ENCODE peak calls at places on chromosomes 11 and 22, in nine cellular contexts. E is PC-9, H is RWPE1, Y is heart right ventricle, N is NB4, K is psoas muscle, O is AG09309, W is transverse colon, S is neural crest cell. L is an unnamed sample.

GRCh38 chr11:15091620-15092019 is 18.2 kb downstream of the CALCB start:
- DNase-seq in E (no peak), H (no peak), Y (no peak), N (no peak), K (no peak), O (no peak), W (no peak), S (no peak), L (no peak)

GRCh38 chr11:45994421-45995341 is 72.2 kb downstream of the LARGE2 start:
- DNase-seq in E (no peak), H (no peak), Y (no peak), N (peak), K (no peak), O (no peak), W (no peak), S (no peak), L (no peak)

GRCh38 chr11:17163742-17164141 is 44.0 kb downstream of the PIK3C2A start:
- DNase-seq in E (no peak), H (no peak), Y (no peak), N (peak), K (no peak), O (no peak), W (no peak), S (no peak), L (no peak)

GRCh38 chr11:11363674-11364073 is 10.6 kb upstream of the CSNK2A3 start:
- DNase-seq in E (no peak), H (no peak), Y (no peak), N (no peak), K (no peak), O (no peak), W (no peak), S (no peak), L (no peak)

GRCh38 chr22:18987765-18988164 is 51.7 kb upstream of the PRODH start:
- DNase-seq in E (no peak), H (peak), Y (no peak), N (no peak), K (no peak), O (no peak), W (no peak), S (no peak), L (peak)

GRCh38 chr22:41846268-41847002 is 13.5 kb downstream of the SREBF2 start:
- DNase-seq in E (no peak), H (no peak), Y (no peak), N (no peak), K (no peak), O (no peak), W (no peak), S (no peak), L (no peak)

GRCh38 chr11:7251836-7252682 is at the start of gene SYT9:
- DNase-seq in E (no peak), H (peak), Y (peak), N (no peak), K (peak), O (no peak), W (peak), S (peak), L (peak)

GRCh38 chr22:32764330-32765116 is 37.0 kb upstream of the TIMP3 start:
- DNase-seq in E (peak), H (no peak), Y (peak), N (peak), K (peak), O (peak), W (peak), S (peak), L (no peak)

GRCh38 chr22:46604306-46604690 is 15.9 kb upstream of the GRAMD4 start:
- DNase-seq in E (no peak), H (no peak), Y (peak), N (peak), K (peak), O (no peak), W (peak), S (no peak), L (peak)

GRCh38 chr11:92978226-92979111 is 9.0 kb downstream of the MTNR1B start:
- DNase-seq in E (no peak), H (no peak), Y (peak), N (no peak), K (no peak), O (no peak), W (no peak), S (no peak), L (no peak)

GRCh38 chr11:119506436-119506835 is 83.5 kb upstream of the THY1 start:
- DNase-seq in E (no peak), H (no peak), Y (no peak), N (no peak), K (no peak), O (no peak), W (no peak), S (no peak), L (no peak)

GRCh38 chr11:114291381-114291780 is 4.8 kb upstream of the NNMT start:
- DNase-seq in E (no peak), H (no peak), Y (no peak), N (no peak), K (peak), O (no peak), W (no peak), S (no peak), L (no peak)

GRCh38 chr22:30947821-30948454 is 20.6 kb downstream of the MORC2 start:
- DNase-seq in E (no peak), H (peak), Y (peak), N (peak), K (no peak), O (no peak), W (no peak), S (no peak), L (peak)

GRCh38 chr11:121446752-121447156 is 5.4 kb upstream of the SORL1 start:
- DNase-seq in E (no peak), H (no peak), Y (no peak), N (peak), K (no peak), O (no peak), W (no peak), S (no peak), L (no peak)

GRCh38 chr11:134731562-134731961 is 319.5 kb upstream of the B3GAT1 start:
- DNase-seq in E (no peak), H (no peak), Y (no peak), N (no peak), K (no peak), O (no peak), W (no peak), S (no peak), L (no peak)

GRCh38 chr11:14612624-14613023 is 31.0 kb upstream of the PDE3B start:
- DNase-seq in E (no peak), H (no peak), Y (no peak), N (peak), K (no peak), O (no peak), W (no peak), S (no peak), L (no peak)

GRCh38 chr22:44365196-44365802 is 52.5 kb upstream of the SHISAL1 start:
- DNase-seq in E (peak), H (no peak), Y (no peak), N (no peak), K (peak), O (no peak), W (no peak), S (no peak), L (no peak)

GRCh38 chr11:131688056-131688693 is 317.8 kb downstream of the NTM start:
- DNase-seq in E (no peak), H (peak), Y (peak), N (peak), K (peak), O (no peak), W (peak), S (peak), L (peak)

GRCh38 chr11:69951821-69952590 is 126.1 kb upstream of the ANO1 start:
- DNase-seq in E (no peak), H (no peak), Y (no peak), N (no peak), K (no peak), O (no peak), W (no peak), S (no peak), L (no peak)

GRCh38 chr11:71298016-71298550 is 45.7 kb upstream of the SHANK2 start:
- DNase-seq in E (no peak), H (no peak), Y (no peak), N (no peak), K (no peak), O (no peak), W (no peak), S (no peak), L (no peak)

DNA sequence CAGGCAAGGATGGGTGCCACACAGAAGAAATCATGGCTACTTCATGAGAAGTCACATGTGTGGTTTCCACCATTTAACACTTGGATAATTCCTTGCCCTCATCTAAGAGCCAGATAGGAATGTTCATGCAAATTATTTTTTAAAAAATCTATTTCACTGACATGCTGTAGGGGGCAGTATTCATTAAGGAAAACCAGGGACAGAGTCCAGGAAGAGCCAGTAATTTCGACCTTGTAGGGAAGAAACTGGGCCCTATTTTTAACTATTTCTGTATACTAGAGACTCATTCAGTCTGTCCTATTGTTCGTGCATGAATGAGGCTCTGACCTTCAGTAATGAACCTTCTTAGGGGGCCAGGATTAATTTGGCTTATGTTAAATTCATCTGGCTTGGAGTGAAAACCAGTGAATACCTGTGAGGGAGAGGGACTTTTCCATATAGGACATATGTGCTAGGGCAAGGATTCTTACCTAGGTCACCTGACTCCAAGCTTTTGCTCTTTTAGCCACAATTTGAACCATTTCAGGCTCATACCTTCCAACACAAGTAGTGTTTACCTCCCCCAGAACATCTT is 192.7 kb downstream of the NAV2 start:
- DNase-seq in E (no peak), H (peak), Y (no peak), N (peak), K (no peak), O (peak), W (no peak), S (no peak), L (no peak)
- TF ChIP-seq CTCF in E (peak), H (peak), Y (peak), N (peak), K (peak), O (peak), W (peak), S (peak), L (peak)

GRCh38 chr22:20018001-20018400 is 1.4 kb upstream of the ARVCF start:
- DNase-seq in E (no peak), H (no peak), Y (no peak), N (no peak), K (no peak), O (no peak), W (no peak), S (no peak), L (no peak)

GRCh38 chr22:20015187-20015625 is 1.4 kb downstream of the ARVCF start:
- DNase-seq in E (no peak), H (no peak), Y (no peak), N (no peak), K (no peak), O (no peak), W (no peak), S (no peak), L (no peak)

GRCh38 chr22:20015971-20016733 is 471 bp downstream of the ARVCF start:
- DNase-seq in E (no peak), H (no peak), Y (no peak), N (peak), K (no peak), O (no peak), W (peak), S (peak), L (no peak)

GRCh38 chr22:20017622-20017958 is 967 bp upstream of the ARVCF start:
- DNase-seq in E (no peak), H (no peak), Y (no peak), N (no peak), K (no peak), O (no peak), W (no peak), S (no peak), L (no peak)

DNA sequence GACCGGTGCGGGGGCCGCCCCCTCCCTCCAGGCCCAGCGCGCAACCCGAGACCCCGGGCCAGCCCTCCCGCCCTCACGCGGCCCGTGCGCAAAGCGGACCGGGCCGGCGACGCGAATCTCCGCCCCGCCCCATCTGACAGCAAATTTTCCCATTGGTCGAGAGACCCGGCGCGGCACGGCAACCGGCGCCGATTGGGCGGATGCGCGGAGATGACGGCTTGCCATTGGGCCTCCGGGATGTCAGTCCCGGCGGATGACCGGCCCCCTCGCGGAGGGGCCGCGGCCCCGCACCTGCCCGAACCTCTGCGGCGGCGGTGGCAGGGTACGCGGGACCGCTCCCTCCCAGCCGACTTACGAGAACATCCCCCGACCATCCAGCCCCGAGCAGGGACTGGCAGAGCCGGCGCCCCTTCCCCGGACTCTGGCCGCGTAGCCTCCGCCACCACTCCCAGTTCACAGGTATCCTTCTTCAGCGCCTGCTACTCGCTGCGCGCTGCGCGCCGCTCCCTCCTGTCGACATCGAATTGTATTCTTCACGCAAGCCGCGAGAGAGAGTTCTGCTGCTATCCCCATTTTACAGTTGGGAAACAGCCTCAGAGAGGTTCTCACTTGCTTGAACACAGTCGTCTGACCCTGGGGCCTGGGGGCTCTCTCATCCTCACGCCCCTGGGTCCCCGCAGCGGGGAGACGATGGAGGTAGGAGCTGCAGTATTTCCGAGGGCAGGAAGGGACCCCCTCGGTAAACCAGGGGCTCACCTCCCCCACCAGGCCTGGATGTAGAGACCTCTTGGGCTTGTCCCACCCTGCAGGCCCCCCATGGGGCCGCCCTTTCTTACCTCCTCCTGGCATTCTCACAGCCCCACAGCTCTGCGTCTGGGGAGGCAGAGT is at the start of gene ARVCF:
- DNase-seq in E (peak), H (peak), Y (peak), N (peak), K (peak), O (peak), W (peak), S (peak), L (peak)
- TF ChIP-seq CTCF in E (no peak), H (no peak), Y (peak), N (no peak), K (peak), O (no peak), W (no peak), S (peak), L (no peak)

GRCh38 chr11:68460741-68461283 is at the start of gene PPP6R3:
- DNase-seq in E (no peak), H (peak), Y (no peak), N (no peak), K (no peak), O (no peak), W (no peak), S (no peak), L (no peak)
- TF ChIP-seq CTCF in E (no peak), H (no peak), Y (no peak), N (no peak), K (no peak), O (no peak), W (no peak), S (no peak), L (no peak)

DNA sequence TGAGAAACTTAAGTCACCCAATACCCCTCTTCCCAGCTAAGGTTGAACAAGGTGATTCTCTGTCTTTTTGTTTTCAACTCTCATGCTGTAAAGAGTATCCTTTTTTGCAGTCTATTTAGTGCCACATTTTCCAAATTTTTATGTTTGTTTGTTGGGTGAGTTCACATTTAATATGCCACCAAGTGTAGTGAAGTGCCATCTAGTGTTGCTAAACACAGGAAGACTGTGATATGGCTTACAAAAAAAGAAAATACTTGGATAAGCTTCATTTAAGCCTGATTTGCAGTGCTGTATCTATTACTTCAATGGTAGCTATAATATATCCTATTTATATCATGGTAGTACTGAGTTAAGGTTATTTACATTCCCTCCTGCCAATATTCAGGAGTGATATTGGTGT is 319.2 kb upstream of the CHORDC1 start:
- DNase-seq in E (no peak), H (no peak), Y (no peak), N (no peak), K (no peak), O (no peak), W (no peak), S (no peak), L (no peak)
- TF ChIP-seq CTCF in E (no peak), H (no peak), Y (peak), N (no peak), K (no peak), O (no peak), W (no peak), S (no peak), L (no peak)

GRCh38 chr11:68857037-68857586 is 15.4 kb upstream of the CPT1A start:
- DNase-seq in E (no peak), H (no peak), Y (no peak), N (no peak), K (no peak), O (no peak), W (no peak), S (no peak), L (no peak)
- TF ChIP-seq CTCF in E (no peak), H (no peak), Y (no peak), N (no peak), K (no peak), O (no peak), W (no peak), S (no peak), L (no peak)

GRCh38 chr22:26393929-26394328 is 35.1 kb upstream of the ASPHD2 start:
- DNase-seq in E (no peak), H (no peak), Y (no peak), N (no peak), K (no peak), O (no peak), W (no peak), S (no peak), L (no peak)
- TF ChIP-seq CTCF in E (no peak), H (no peak), Y (no peak), N (no peak), K (no peak), O (peak), W (no peak), S (no peak), L (peak)

DNA sequence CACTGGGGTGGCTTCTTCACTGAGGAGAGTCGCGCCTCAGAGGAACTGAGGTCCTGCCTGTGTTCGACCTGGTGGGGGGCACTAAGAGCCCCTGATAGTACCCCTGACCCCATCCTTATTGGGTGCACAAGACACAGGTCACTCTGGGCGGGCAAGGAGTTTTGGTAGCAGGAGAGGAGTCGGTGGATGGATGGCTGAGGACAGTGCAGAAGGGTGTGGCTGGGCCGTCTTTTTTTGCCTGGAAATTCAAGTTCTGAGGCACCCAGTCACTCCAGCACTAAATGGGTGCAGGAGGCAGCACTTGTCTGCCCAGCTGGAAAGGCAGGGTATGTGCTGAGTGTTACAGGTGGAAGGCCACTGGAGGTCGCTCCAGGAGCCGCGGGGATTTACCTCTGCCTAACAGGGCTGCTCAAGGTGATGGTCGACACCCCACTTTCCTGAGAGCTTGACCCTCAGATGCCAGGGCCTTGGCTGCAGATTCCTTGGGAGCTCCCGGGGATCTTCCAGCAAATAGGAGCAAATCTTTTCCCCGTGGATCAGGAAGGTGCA is 960 bp downstream of the TSSC4 start:
- DNase-seq in E (no peak), H (no peak), Y (no peak), N (no peak), K (no peak), O (no peak), W (no peak), S (no peak), L (no peak)
- TF ChIP-seq CTCF in E (peak), H (no peak), Y (no peak), N (no peak), K (no peak), O (no peak), W (no peak), S (no peak), L (no peak)

GRCh38 chr11:118436639-118437045 is 350 bp downstream of the KMT2A start:
- DNase-seq in E (peak), H (peak), Y (no peak), N (peak), K (no peak), O (no peak), W (peak), S (peak), L (no peak)

GRCh38 chr11:118434553-118435232 is 1.6 kb upstream of the KMT2A start:
- DNase-seq in E (no peak), H (peak), Y (peak), N (peak), K (peak), O (no peak), W (peak), S (peak), L (peak)

GRCh38 chr11:118435233-118435892 is 929 bp upstream of the KMT2A start:
- DNase-seq in E (no peak), H (peak), Y (peak), N (peak), K (peak), O (no peak), W (peak), S (peak), L (peak)

GRCh38 chr11:118437046-118437735 is 899 bp downstream of the KMT2A start:
- DNase-seq in E (no peak), H (peak), Y (peak), N (peak), K (peak), O (no peak), W (peak), S (peak), L (peak)

GRCh38 chr11:118435893-118436624 is at the start of gene KMT2A:
- DNase-seq in E (peak), H (peak), Y (peak), N (peak), K (peak), O (peak), W (peak), S (peak), L (peak)
- TF ChIP-seq CTCF in E (no peak), H (no peak), Y (no peak), N (no peak), K (no peak), O (no peak), W (no peak), S (no peak), L (peak)